ENCODE peak calls at places on chromosome 10, in seven cellular contexts. One of them, this sample, is unnamed.

GRCh38 chr10:17544465-17544864 is 72.7 kb downstream of the HACD1 start:
- DNase-seq in neural progenitor cell: no peak
- DNase-seq in WERI-Rb-1: no peak
- DNase-seq in OCI-LY7: no peak
- DNase-seq in mammary epithelial cell: no peak
- DNase-seq in choroid plexus epithelial cell: peak
- DNase-seq in fibroblast of mammary gland: peak
- DNase-seq in this sample: no peak

GRCh38 chr10:29389935-29390334 is 101.1 kb downstream of the LYZL1 start:
- DNase-seq in neural progenitor cell: no peak
- DNase-seq in WERI-Rb-1: no peak
- DNase-seq in OCI-LY7: no peak
- DNase-seq in mammary epithelial cell: peak
- DNase-seq in choroid plexus epithelial cell: peak
- DNase-seq in fibroblast of mammary gland: peak
- DNase-seq in this sample: no peak

GRCh38 chr10:114320249-114321116 is 81.4 kb downstream of the VWA2 start:
- DNase-seq in neural progenitor cell: no peak
- DNase-seq in WERI-Rb-1: no peak
- DNase-seq in OCI-LY7: no peak
- DNase-seq in mammary epithelial cell: peak
- DNase-seq in choroid plexus epithelial cell: peak
- DNase-seq in fibroblast of mammary gland: no peak
- DNase-seq in this sample: peak

GRCh38 chr10:13074562-13075451 is 25.2 kb upstream of the OPTN start:
- DNase-seq in neural progenitor cell: peak
- DNase-seq in WERI-Rb-1: peak
- DNase-seq in OCI-LY7: peak
- DNase-seq in mammary epithelial cell: peak
- DNase-seq in choroid plexus epithelial cell: peak
- DNase-seq in fibroblast of mammary gland: peak
- DNase-seq in this sample: peak

GRCh38 chr10:49058341-49059255 is 56.7 kb downstream of the VSTM4 start:
- DNase-seq in neural progenitor cell: no peak
- DNase-seq in WERI-Rb-1: no peak
- DNase-seq in OCI-LY7: no peak
- DNase-seq in mammary epithelial cell: no peak
- DNase-seq in choroid plexus epithelial cell: no peak
- DNase-seq in fibroblast of mammary gland: peak
- DNase-seq in this sample: no peak

GRCh38 chr10:121088524-121088923 is 237.4 kb downstream of the WDR11 start:
- DNase-seq in neural progenitor cell: peak
- DNase-seq in WERI-Rb-1: peak
- DNase-seq in OCI-LY7: no peak
- DNase-seq in mammary epithelial cell: peak
- DNase-seq in choroid plexus epithelial cell: peak
- DNase-seq in fibroblast of mammary gland: no peak
- DNase-seq in this sample: peak

GRCh38 chr10:77392236-77392721 is 245.3 kb downstream of the KCNMA1 start:
- DNase-seq in neural progenitor cell: no peak
- DNase-seq in WERI-Rb-1: no peak
- DNase-seq in OCI-LY7: no peak
- DNase-seq in mammary epithelial cell: no peak
- DNase-seq in choroid plexus epithelial cell: peak
- DNase-seq in fibroblast of mammary gland: peak
- DNase-seq in this sample: peak

GRCh38 chr10:122999347-122999746 is 9.2 kb downstream of the IKZF5 start:
- DNase-seq in neural progenitor cell: no peak
- DNase-seq in WERI-Rb-1: no peak
- DNase-seq in OCI-LY7: no peak
- DNase-seq in mammary epithelial cell: no peak
- DNase-seq in choroid plexus epithelial cell: no peak
- DNase-seq in fibroblast of mammary gland: peak
- DNase-seq in this sample: peak

GRCh38 chr10:86391236-86391840 is 24.7 kb upstream of the GRID1 start:
- DNase-seq in neural progenitor cell: no peak
- DNase-seq in WERI-Rb-1: no peak
- DNase-seq in OCI-LY7: peak
- DNase-seq in mammary epithelial cell: no peak
- DNase-seq in choroid plexus epithelial cell: no peak
- DNase-seq in fibroblast of mammary gland: no peak
- DNase-seq in this sample: no peak

GRCh38 chr10:60086862-60087261 is 180.5 kb upstream of the CCDC6 start:
- DNase-seq in neural progenitor cell: no peak
- DNase-seq in WERI-Rb-1: no peak
- DNase-seq in OCI-LY7: no peak
- DNase-seq in mammary epithelial cell: no peak
- DNase-seq in choroid plexus epithelial cell: no peak
- DNase-seq in fibroblast of mammary gland: no peak
- DNase-seq in this sample: no peak

GRCh38 chr10:112783653-112784426 is 166.2 kb upstream of the TCF7L2 start:
- DNase-seq in neural progenitor cell: peak
- DNase-seq in WERI-Rb-1: no peak
- DNase-seq in OCI-LY7: no peak
- DNase-seq in mammary epithelial cell: no peak
- DNase-seq in choroid plexus epithelial cell: no peak
- DNase-seq in fibroblast of mammary gland: no peak
- DNase-seq in this sample: peak

GRCh38 chr10:33735463-33735862 is 401.0 kb upstream of the NRP1 start:
- DNase-seq in neural progenitor cell: no peak
- DNase-seq in WERI-Rb-1: no peak
- DNase-seq in OCI-LY7: no peak
- DNase-seq in mammary epithelial cell: peak
- DNase-seq in choroid plexus epithelial cell: peak
- DNase-seq in fibroblast of mammary gland: peak
- DNase-seq in this sample: peak

GRCh38 chr10:43200538-43201390 is 62.5 kb downstream of the CSGALNACT2 start:
- DNase-seq in neural progenitor cell: no peak
- DNase-seq in WERI-Rb-1: peak
- DNase-seq in OCI-LY7: no peak
- DNase-seq in mammary epithelial cell: no peak
- DNase-seq in choroid plexus epithelial cell: no peak
- DNase-seq in fibroblast of mammary gland: no peak
- DNase-seq in this sample: no peak

GRCh38 chr10:27197980-27198645 is 42.5 kb downstream of the ACBD5 start:
- DNase-seq in neural progenitor cell: no peak
- DNase-seq in WERI-Rb-1: no peak
- DNase-seq in OCI-LY7: no peak
- DNase-seq in mammary epithelial cell: no peak
- DNase-seq in choroid plexus epithelial cell: peak
- DNase-seq in fibroblast of mammary gland: no peak
- DNase-seq in this sample: no peak

GRCh38 chr10:97032624-97033023 is 153.1 kb downstream of the SLIT1 start:
- DNase-seq in neural progenitor cell: no peak
- DNase-seq in WERI-Rb-1: no peak
- DNase-seq in OCI-LY7: no peak
- DNase-seq in mammary epithelial cell: no peak
- DNase-seq in choroid plexus epithelial cell: no peak
- DNase-seq in fibroblast of mammary gland: no peak
- DNase-seq in this sample: no peak

GRCh38 chr10:58851606-58852005 is 324.8 kb upstream of the PHYHIPL start:
- DNase-seq in neural progenitor cell: no peak
- DNase-seq in WERI-Rb-1: no peak
- DNase-seq in OCI-LY7: no peak
- DNase-seq in mammary epithelial cell: peak
- DNase-seq in choroid plexus epithelial cell: peak
- DNase-seq in fibroblast of mammary gland: peak
- DNase-seq in this sample: peak

GRCh38 chr10:65496541-65496940 is 1429.3 kb upstream of the LRRTM3 start:
- DNase-seq in neural progenitor cell: no peak
- DNase-seq in WERI-Rb-1: no peak
- DNase-seq in OCI-LY7: no peak
- DNase-seq in mammary epithelial cell: peak
- DNase-seq in choroid plexus epithelial cell: no peak
- DNase-seq in fibroblast of mammary gland: no peak
- DNase-seq in this sample: peak

GRCh38 chr10:75286901-75287300 is 51.1 kb upstream of the COMTD1 start:
- DNase-seq in neural progenitor cell: no peak
- DNase-seq in WERI-Rb-1: peak
- DNase-seq in OCI-LY7: no peak
- DNase-seq in mammary epithelial cell: no peak
- DNase-seq in choroid plexus epithelial cell: no peak
- DNase-seq in fibroblast of mammary gland: no peak
- DNase-seq in this sample: no peak

GRCh38 chr10:76337641-76338040 is 906.2 kb downstream of the LRMDA start:
- DNase-seq in neural progenitor cell: no peak
- DNase-seq in WERI-Rb-1: no peak
- DNase-seq in OCI-LY7: no peak
- DNase-seq in mammary epithelial cell: peak
- DNase-seq in choroid plexus epithelial cell: peak
- DNase-seq in fibroblast of mammary gland: peak
- DNase-seq in this sample: peak

GRCh38 chr10:44619975-44620374 is 235.1 kb upstream of the CXCL12 start:
- DNase-seq in neural progenitor cell: no peak
- DNase-seq in WERI-Rb-1: no peak
- DNase-seq in OCI-LY7: no peak
- DNase-seq in mammary epithelial cell: no peak
- DNase-seq in choroid plexus epithelial cell: peak
- DNase-seq in fibroblast of mammary gland: peak
- DNase-seq in this sample: peak

GRCh38 chr10:14190702-14191101 is 140.0 kb downstream of the FRMD4A start:
- DNase-seq in neural progenitor cell: no peak
- DNase-seq in WERI-Rb-1: no peak
- DNase-seq in OCI-LY7: no peak
- DNase-seq in mammary epithelial cell: no peak
- DNase-seq in choroid plexus epithelial cell: no peak
- DNase-seq in fibroblast of mammary gland: no peak
- DNase-seq in this sample: no peak

GRCh38 chr10:14185501-14186045 is 145.2 kb downstream of the FRMD4A start:
- DNase-seq in neural progenitor cell: peak
- DNase-seq in WERI-Rb-1: peak
- DNase-seq in OCI-LY7: peak
- DNase-seq in mammary epithelial cell: peak
- DNase-seq in choroid plexus epithelial cell: peak
- DNase-seq in fibroblast of mammary gland: peak
- DNase-seq in this sample: peak

GRCh38 chr10:14182781-14183180 is 147.9 kb downstream of the FRMD4A start:
- DNase-seq in neural progenitor cell: no peak
- DNase-seq in WERI-Rb-1: no peak
- DNase-seq in OCI-LY7: no peak
- DNase-seq in mammary epithelial cell: no peak
- DNase-seq in choroid plexus epithelial cell: no peak
- DNase-seq in fibroblast of mammary gland: no peak
- DNase-seq in this sample: no peak

GRCh38 chr10:14184841-14185500 is 145.8 kb downstream of the FRMD4A start:
- DNase-seq in neural progenitor cell: peak
- DNase-seq in WERI-Rb-1: no peak
- DNase-seq in OCI-LY7: peak
- DNase-seq in mammary epithelial cell: peak
- DNase-seq in choroid plexus epithelial cell: peak
- DNase-seq in fibroblast of mammary gland: no peak
- DNase-seq in this sample: peak

DNA sequence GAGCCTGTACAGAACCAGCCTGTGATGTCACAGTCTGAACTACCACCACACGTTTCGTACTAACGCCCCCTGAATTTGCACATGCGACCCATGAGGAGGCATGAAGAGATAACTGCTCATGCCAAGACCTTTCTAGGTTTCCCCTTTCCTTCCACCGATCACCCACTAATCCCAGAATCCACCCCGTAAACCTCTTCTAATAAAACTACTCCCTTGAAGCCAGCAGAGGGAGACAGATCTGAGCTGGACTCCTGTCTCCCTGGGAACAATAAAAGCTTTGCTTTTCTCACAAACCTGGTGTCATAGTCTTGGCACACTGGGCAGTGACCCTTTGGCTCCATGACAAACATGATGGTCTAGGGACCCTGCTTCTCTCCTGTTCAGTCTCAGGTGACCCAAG is 144.5 kb downstream of the FRMD4A start:
- DNase-seq in neural progenitor cell: peak
- DNase-seq in WERI-Rb-1: no peak
- DNase-seq in OCI-LY7: peak
- DNase-seq in mammary epithelial cell: no peak
- DNase-seq in choroid plexus epithelial cell: peak
- DNase-seq in fibroblast of mammary gland: peak
- DNase-seq in this sample: peak
- TF ChIP-seq CTCF in neural progenitor cell: peak
- TF ChIP-seq CTCF in WERI-Rb-1: peak
- TF ChIP-seq CTCF in OCI-LY7: peak
- TF ChIP-seq CTCF in mammary epithelial cell: peak
- TF ChIP-seq CTCF in choroid plexus epithelial cell: peak
- TF ChIP-seq CTCF in fibroblast of mammary gland: peak
- TF ChIP-seq CTCF in this sample: peak

GRCh38 chr10:117547301-117548153 is 5.0 kb downstream of the EMX2 start:
- DNase-seq in neural progenitor cell: peak
- DNase-seq in WERI-Rb-1: no peak
- DNase-seq in OCI-LY7: no peak
- DNase-seq in mammary epithelial cell: no peak
- DNase-seq in choroid plexus epithelial cell: no peak
- DNase-seq in fibroblast of mammary gland: no peak
- DNase-seq in this sample: no peak
- H3K4me3 ChIP-seq in neural progenitor cell: peak
- H3K4me3 ChIP-seq in WERI-Rb-1: no peak
- H3K4me3 ChIP-seq in OCI-LY7: no peak
- H3K4me3 ChIP-seq in mammary epithelial cell: no peak
- H3K4me3 ChIP-seq in choroid plexus epithelial cell: no peak
- H3K4me3 ChIP-seq in fibroblast of mammary gland: no peak
- H3K4me3 ChIP-seq in this sample: no peak

GRCh38 chr10:50614444-50615137 is 9.2 kb downstream of the SGMS1 start:
- DNase-seq in neural progenitor cell: peak
- DNase-seq in WERI-Rb-1: peak
- DNase-seq in OCI-LY7: peak
- DNase-seq in mammary epithelial cell: no peak
- DNase-seq in choroid plexus epithelial cell: no peak
- DNase-seq in fibroblast of mammary gland: no peak
- DNase-seq in this sample: peak
- TF ChIP-seq CTCF in neural progenitor cell: peak
- TF ChIP-seq CTCF in WERI-Rb-1: peak
- TF ChIP-seq CTCF in OCI-LY7: peak
- TF ChIP-seq CTCF in mammary epithelial cell: peak
- TF ChIP-seq CTCF in choroid plexus epithelial cell: peak
- TF ChIP-seq CTCF in fibroblast of mammary gland: peak
- TF ChIP-seq CTCF in this sample: peak

DNA sequence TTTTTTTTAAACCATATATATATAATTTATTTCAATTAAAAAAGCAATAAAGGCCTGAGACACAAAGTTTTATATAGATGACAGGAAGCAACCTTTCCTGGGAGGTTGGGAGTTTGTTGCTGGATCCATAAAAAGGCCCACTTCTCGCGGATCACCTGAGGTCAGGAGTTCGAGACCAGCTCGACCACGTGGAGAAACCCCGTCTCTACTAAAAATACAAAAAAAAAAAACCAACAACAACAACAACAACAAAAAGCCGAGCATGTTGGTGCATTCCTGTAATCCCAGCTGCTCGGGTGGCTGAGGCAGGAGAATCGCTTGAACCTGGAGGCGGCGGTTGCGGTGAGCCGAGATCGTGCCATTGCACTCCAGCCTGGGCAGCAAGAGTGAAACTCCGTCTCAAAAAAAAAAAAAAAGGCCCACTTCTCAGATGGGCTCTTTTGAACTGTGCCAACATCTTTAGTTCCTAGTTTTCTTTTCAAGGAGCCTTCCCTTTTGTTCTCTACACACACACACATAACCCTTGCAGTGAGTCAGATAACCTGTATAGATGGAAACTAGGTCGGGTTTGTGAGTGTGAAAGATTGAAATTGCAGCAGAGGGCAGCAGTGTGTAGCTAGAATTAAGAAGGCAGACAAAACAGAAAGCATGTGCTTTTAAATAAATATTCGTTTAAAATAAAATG is 1.2 kb upstream of the SMNDC1 start:
- DNase-seq in neural progenitor cell: peak
- DNase-seq in WERI-Rb-1: peak
- DNase-seq in OCI-LY7: peak
- DNase-seq in mammary epithelial cell: peak
- DNase-seq in choroid plexus epithelial cell: peak
- DNase-seq in fibroblast of mammary gland: peak
- DNase-seq in this sample: peak
- H3K4me3 ChIP-seq in neural progenitor cell: no peak
- H3K4me3 ChIP-seq in WERI-Rb-1: no peak
- H3K4me3 ChIP-seq in OCI-LY7: peak
- H3K4me3 ChIP-seq in mammary epithelial cell: peak
- H3K4me3 ChIP-seq in choroid plexus epithelial cell: no peak
- H3K4me3 ChIP-seq in fibroblast of mammary gland: peak
- H3K4me3 ChIP-seq in this sample: no peak

This sample was measured in epithelial cell of esophagus.